ENCODE peak calls at places on chromosomes 12 and 14, in five cellular contexts. E is K562, D is SK-N-SH, G is HepG2, O is GM12878. B is an unnamed sample.

GRCh38 chr14:53458368-53458814 is 305.3 kb upstream of the DDHD1 start:
- DNase-seq in E (no peak), G (peak), D (no peak), O (no peak), B (no peak)

GRCh38 chr12:47698055-47698454 is 7.8 kb downstream of the RPAP3 start:
- DNase-seq in G (no peak), E (no peak), O (no peak), D (no peak), B (no peak)

GRCh38 chr12:104902125-104902524 is 56.0 kb downstream of the SLC41A2 start:
- DNase-seq in O (no peak), G (no peak), D (no peak), E (no peak), B (no peak)

GRCh38 chr14:105255021-105255507 is 6.7 kb downstream of the BTBD6 start:
- DNase-seq in G (no peak), O (no peak), D (no peak), E (no peak), B (no peak)

GRCh38 chr12:74689071-74689655 is 151.5 kb downstream of the ATXN7L3B start:
- DNase-seq in E (no peak), D (peak), G (peak), O (no peak), B (no peak)

GRCh38 chr14:32620724-32621123 is 291.6 kb downstream of the AKAP6 start:
- DNase-seq in O (no peak), G (no peak), D (no peak), E (no peak), B (no peak)

GRCh38 chr12:108129017-108129812 is at the start of gene WSCD2:
- DNase-seq in O (no peak), E (peak), G (peak), D (peak), B (peak)

GRCh38 chr12:25775968-25776367 is 182.5 kb upstream of the RASSF8 start:
- DNase-seq in O (no peak), E (no peak), G (no peak), D (peak), B (no peak)

GRCh38 chr12:91926810-91927209 is 218.8 kb downstream of the BTG1 start:
- DNase-seq in G (peak), O (no peak), D (no peak), E (no peak), B (no peak)

GRCh38 chr14:30287579-30288445 is 271.1 kb upstream of the G2E3 start:
- DNase-seq in G (no peak), D (no peak), O (no peak), E (no peak), B (no peak)

GRCh38 chr12:126617312-126617711 is 1552.1 kb downstream of the AACS start:
- DNase-seq in G (no peak), O (no peak), D (peak), E (peak), B (peak)

GRCh38 chr12:15669256-15669948 is 119.8 kb downstream of the EPS8 start:
- DNase-seq in G (no peak), E (no peak), O (no peak), D (no peak), B (no peak)

GRCh38 chr12:122672515-122672914 is 30.6 kb downstream of the HCAR2 start:
- DNase-seq in O (no peak), E (no peak), G (no peak), D (no peak), B (no peak)

GRCh38 chr12:54337854-54338650 is 13.1 kb downstream of the COPZ1 start:
- DNase-seq in O (no peak), D (no peak), G (no peak), E (peak), B (no peak)

GRCh38 chr12:22974865-22975264 is 349.9 kb downstream of the ETNK1 start:
- DNase-seq in O (no peak), E (no peak), D (no peak), G (peak), B (no peak)

GRCh38 chr14:104682107-104682593 is 7.3 kb upstream of the INF2 start:
- DNase-seq in O (no peak), D (peak), E (no peak), G (no peak), B (peak)

GRCh38 chr14:70651522-70651921 is 9.8 kb downstream of the TTC9 start:
- DNase-seq in O (no peak), D (no peak), E (no peak), G (no peak), B (no peak)

GRCh38 chr14:94027566-94028449 is 1.7 kb downstream of the OTUB2 start:
- DNase-seq in D (no peak), E (no peak), O (no peak), G (no peak), B (no peak)

GRCh38 chr12:106582661-106583577 is at the start of gene RFX4:
- DNase-seq in O (no peak), E (no peak), D (peak), G (no peak), B (peak)

GRCh38 chr14:57362356-57362755 is 28.0 kb upstream of the NAA30 start:
- DNase-seq in D (no peak), E (no peak), G (peak), O (no peak), B (no peak)

GRCh38 chr12:7758346-7758745 is 6.7 kb upstream of the NANOGNB start:
- DNase-seq in D (no peak), E (no peak), G (no peak), O (no peak), B (no peak)

GRCh38 chr14:74712499-74713394 is at the start of the genes AREL1 and FCF1:
- DNase-seq in G (peak), D (peak), E (peak), O (peak), B (peak)

GRCh38 chr14:105857816-105858675 is 331.7 kb downstream of the TMEM121 start:
- DNase-seq in E (no peak), G (no peak), D (no peak), O (no peak), B (no peak)

GRCh38 chr12:110228756-110229155 is 52.3 kb upstream of the ATP2A2 start:
- DNase-seq in G (no peak), D (no peak), O (no peak), E (no peak), B (no peak)
- H3K9ac ChIP-seq in G (no peak), D (no peak), O (no peak), E (no peak), B (no peak)

GRCh38 chr12:50626026-50626425 is 121.2 kb downstream of the DIP2B start:
- DNase-seq in E (no peak), O (no peak), D (no peak), G (no peak), B (no peak)

GRCh38 chr12:50621435-50622304 is 116.9 kb downstream of the DIP2B start:
- DNase-seq in O (no peak), D (no peak), G (no peak), E (no peak), B (no peak)

GRCh38 chr12:50620975-50621360 is 116.2 kb downstream of the DIP2B start:
- DNase-seq in O (no peak), G (no peak), D (no peak), E (no peak), B (no peak)

GRCh38 chr12:50627491-50627890 is 122.7 kb downstream of the DIP2B start:
- DNase-seq in E (no peak), D (no peak), G (no peak), O (no peak), B (no peak)

DNA sequence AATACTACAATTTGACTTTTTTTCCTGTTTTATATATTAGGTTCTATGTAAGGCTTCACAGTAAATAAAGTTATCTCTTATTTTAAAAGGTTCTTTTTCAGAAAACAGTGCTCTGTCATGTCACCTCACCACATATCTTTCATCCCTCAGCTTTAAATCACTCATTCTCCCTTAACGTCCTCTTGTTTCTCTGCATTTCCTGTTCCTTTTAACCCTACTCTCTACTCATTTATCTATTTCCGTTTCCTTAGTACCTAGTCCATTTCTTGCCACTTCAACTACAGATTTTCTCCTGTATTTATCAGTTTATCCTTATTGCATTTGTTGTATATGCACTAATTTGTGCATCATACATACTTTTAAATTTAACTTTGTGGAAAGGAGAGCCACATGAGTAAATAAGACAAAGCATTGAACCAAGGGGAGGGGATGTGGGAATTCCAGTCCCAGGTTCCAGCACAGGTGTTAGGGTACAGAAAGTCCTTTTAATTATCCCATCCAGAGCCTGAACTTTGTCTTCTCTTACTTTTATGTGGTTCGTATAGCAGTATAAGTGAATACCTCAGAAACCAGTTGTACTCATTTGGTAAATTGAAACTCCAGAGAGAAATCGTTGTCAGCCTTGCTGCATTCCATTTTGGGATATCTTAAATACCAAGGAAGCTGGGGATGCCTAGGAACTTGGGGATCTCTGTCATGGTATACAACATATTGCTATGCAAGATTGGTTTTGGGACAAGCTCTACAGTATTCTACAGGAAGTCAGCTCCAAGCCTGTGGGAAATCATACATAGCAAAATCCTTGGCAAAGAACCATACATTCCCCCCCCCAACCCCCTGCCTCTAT is 120.5 kb downstream of the DIP2B start:
- DNase-seq in G (no peak), O (no peak), D (no peak), E (no peak), B (no peak)
- H3K4me2 ChIP-seq in G (no peak), O (peak), D (no peak), E (no peak), B (no peak)

GRCh38 chr14:79540394-79540793 is 670.9 kb downstream of the DIO2 start:
- DNase-seq in E (no peak), O (no peak), D (no peak), G (no peak), B (no peak)

GRCh38 chr14:79530555-79530954 is 680.7 kb downstream of the DIO2 start:
- DNase-seq in E (no peak), G (no peak), O (no peak), D (no peak), B (no peak)

GRCh38 chr14:79528843-79529405 is 682.4 kb downstream of the DIO2 start:
- DNase-seq in G (no peak), O (no peak), D (no peak), E (no peak), B (no peak)

DNA sequence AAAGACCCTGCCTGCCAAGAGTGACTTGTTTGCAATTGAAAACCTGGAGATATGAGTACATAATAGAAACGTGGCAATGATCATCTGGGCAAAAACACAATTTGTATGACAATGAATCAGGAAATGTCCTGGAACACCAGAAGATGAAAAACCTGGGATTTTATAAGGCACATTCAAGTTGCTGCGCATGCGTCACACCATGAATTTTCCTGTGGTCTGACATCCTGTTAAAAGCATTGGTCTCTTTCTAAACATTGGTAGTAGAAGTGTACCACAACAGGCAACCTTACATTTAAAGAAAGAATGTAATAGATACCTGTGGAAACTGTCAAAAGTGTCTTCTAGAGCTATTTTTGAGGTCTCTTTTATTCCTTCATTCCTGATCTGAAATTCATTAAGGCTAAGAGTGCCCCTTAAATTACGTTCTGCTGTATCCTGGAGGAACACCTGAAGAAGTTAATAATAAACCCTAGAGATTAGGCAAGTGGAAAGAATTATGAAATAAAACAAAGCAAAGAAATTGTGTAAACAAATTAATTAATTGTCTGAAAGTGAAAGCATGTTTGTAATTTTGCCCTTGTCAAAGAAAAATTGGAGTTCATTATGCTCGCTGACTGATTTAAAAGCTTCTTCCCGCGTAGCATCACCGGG is 676.5 kb downstream of the DIO2 start:
- DNase-seq in E (no peak), G (no peak), O (no peak), D (no peak), B (no peak)
- TF ChIP-seq TAF1 in E (no peak), G (no peak), O (no peak), D (no peak), B (no peak)

DNA sequence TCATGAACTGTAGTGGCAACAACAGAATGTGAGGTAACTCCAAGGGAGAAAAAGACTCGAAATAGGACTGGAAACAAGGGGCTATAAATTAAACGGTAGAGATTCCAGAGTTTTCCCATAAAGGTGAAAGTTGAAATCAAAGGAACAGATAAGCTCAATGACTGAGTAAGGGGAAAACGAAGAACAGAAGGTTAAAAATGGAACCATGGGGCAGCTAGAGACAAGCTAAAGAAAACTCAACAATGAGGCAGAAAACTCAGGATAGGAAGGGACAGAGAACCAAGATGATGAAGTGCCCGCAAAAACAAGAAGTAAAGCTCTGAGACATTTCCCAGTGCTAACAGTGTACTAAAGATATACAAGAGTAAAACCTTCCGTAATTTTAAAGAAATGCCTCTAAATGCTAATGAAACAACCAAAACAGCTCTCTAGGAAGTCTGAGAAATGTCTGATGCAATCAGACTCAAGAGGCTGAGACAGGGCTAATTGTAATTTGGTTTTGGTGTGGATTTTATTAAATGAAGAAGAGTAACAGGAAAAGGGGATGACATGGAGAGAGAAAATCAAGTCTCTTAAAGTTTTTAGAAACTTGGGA is 69.9 kb downstream of the PPP2R5E start:
- DNase-seq in E (no peak), D (no peak), G (no peak), O (no peak), B (no peak)
- H3K9ac ChIP-seq in E (no peak), D (no peak), G (no peak), O (no peak), B (no peak)

GRCh38 chr14:91373591-91374245 is 43.9 kb downstream of the CCDC88C start:
- DNase-seq in D (peak), G (no peak), E (no peak), O (peak), B (no peak)

GRCh38 chr14:91371011-91371989 is 46.3 kb downstream of the CCDC88C start:
- DNase-seq in G (no peak), E (no peak), D (no peak), O (no peak), B (no peak)

GRCh38 chr14:91371990-91372375 is 45.6 kb downstream of the CCDC88C start:
- DNase-seq in G (no peak), D (no peak), O (no peak), E (no peak), B (no peak)

GRCh38 chr14:91374287-91374880 is 43.2 kb downstream of the CCDC88C start:
- DNase-seq in G (no peak), O (no peak), D (no peak), E (no peak), B (no peak)

DNA sequence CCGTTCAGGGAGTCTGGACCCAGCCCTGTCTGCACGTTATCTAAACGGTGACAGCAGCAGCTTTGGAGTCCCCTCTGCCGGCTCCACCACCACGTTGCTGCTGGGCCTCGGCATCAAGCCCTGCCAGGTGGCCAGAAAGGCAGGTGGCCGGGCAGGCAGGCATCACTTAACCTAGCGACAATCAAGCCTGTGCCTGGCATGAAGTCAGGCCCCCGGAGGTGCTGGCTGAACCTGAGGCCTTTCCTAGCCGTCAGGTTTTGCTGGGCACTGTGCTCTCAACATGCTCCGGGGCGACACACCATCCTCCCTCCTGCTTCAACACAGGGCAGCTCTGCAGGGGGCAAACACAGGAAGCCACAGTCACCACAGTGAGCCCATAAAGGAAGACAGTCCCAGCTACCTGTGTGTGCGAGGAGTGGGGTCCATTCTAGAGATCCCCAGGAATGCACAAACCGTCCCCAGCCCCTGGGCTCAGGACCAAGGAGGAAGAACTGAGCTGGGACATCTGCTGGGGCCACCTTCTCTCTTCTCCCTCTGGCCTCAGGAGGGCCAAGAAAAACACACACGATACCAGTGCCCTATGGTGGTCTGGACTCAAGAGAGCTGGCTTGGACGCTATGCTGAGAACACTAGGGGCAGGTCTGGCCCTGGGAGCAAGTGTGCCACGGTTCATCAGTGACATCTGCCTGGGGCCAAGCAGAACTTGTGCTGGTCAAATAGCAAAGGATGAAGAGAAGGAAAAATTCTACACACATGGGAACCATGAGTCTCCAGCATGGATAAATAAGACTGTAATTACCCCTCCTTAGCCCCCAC is 44.7 kb downstream of the CCDC88C start:
- DNase-seq in D (peak), O (no peak), E (no peak), G (no peak), B (no peak)
- H3K4me2 ChIP-seq in D (no peak), O (peak), E (no peak), G (no peak), B (no peak)

B was measured in H1.